ENCODE peak calls at places on chromosomes 13 and 19, in seven cellular contexts. Z is cardiac muscle cell, U is cardiac fibroblast, E is adipocyte, D is Kasumi-1, W is NCI-H460, M is amniotic stem cell. O is an unnamed sample.

GRCh38 chr13:113288880-113289279 is 8.2 kb upstream of the LAMP1 start:
- DNase-seq in Z (no peak), U (no peak), E (no peak), D (no peak), W (no peak), M (no peak), O (no peak)

GRCh38 chr13:111120913-111121312 is 5.8 kb downstream of the ARHGEF7 start:
- DNase-seq in Z (no peak), U (no peak), E (no peak), D (no peak), W (no peak), M (no peak), O (no peak)

GRCh38 chr19:38664503-38665211 is 17.2 kb downstream of the ACTN4 start:
- DNase-seq in Z (peak), U (no peak), E (no peak), D (peak), W (no peak), M (no peak), O (no peak)

GRCh38 chr19:9797871-9798270 is 21.0 kb downstream of the FBXL12 start:
- DNase-seq in Z (no peak), U (peak), E (no peak), D (no peak), W (no peak), M (no peak), O (no peak)

GRCh38 chr13:51643882-51644281 is 59.6 kb downstream of the WDFY2 start:
- DNase-seq in Z (no peak), U (peak), E (peak), D (peak), W (peak), M (peak), O (peak)

GRCh38 chr19:35557539-35558399 is 5.7 kb downstream of the ATP4A start:
- DNase-seq in Z (peak), U (peak), E (peak), D (no peak), W (no peak), M (no peak), O (no peak)

GRCh38 chr13:73657821-73658540 is 476.2 kb downstream of the KLF12 start:
- DNase-seq in Z (no peak), U (peak), E (peak), D (no peak), W (no peak), M (no peak), O (peak)

GRCh38 chr13:110593430-110594130 is 21.8 kb upstream of the NAXD start:
- DNase-seq in Z (peak), U (peak), E (peak), D (peak), W (peak), M (no peak), O (peak)

GRCh38 chr19:15331419-15332310 is 674 bp downstream of the BRD4 start:
- DNase-seq in Z (peak), U (peak), E (peak), D (peak), W (peak), M (no peak), O (peak)

GRCh38 chr19:6417713-6418561 is 6.7 kb downstream of the KHSRP start:
- DNase-seq in Z (no peak), U (peak), E (peak), D (no peak), W (peak), M (no peak), O (peak)

GRCh38 chr13:97224544-97225324 is 2.6 kb downstream of the MBNL2 start:
- DNase-seq in Z (no peak), U (peak), E (peak), D (no peak), W (no peak), M (no peak), O (peak)

GRCh38 chr19:54282706-54283105 is 1.8 kb upstream of the LILRB2 start:
- DNase-seq in Z (no peak), U (no peak), E (no peak), D (peak), W (no peak), M (no peak), O (no peak)

GRCh38 chr13:95624020-95624419 is 20.5 kb downstream of the DZIP1 start:
- DNase-seq in Z (peak), U (peak), E (peak), D (peak), W (peak), M (no peak), O (peak)

GRCh38 chr19:38730731-38731589 is 13.3 kb downstream of the CAPN12 start:
- DNase-seq in Z (no peak), U (no peak), E (no peak), D (no peak), W (no peak), M (no peak), O (no peak)

GRCh38 chr19:49684251-49684982 is 5.0 kb upstream of the ADM5 start:
- DNase-seq in Z (peak), U (no peak), E (peak), D (peak), W (no peak), M (no peak), O (no peak)

GRCh38 chr19:5407356-5407755 is 47.9 kb upstream of the ZNRF4 start:
- DNase-seq in Z (no peak), U (peak), E (no peak), D (no peak), W (peak), M (no peak), O (peak)

GRCh38 chr13:98575009-98575866 is 1.7 kb downstream of the STK24 start:
- DNase-seq in Z (no peak), U (peak), E (peak), D (no peak), W (no peak), M (no peak), O (peak)

GRCh38 chr19:55158848-55159793 is 1.6 kb upstream of the TNNI3 start:
- DNase-seq in Z (peak), U (peak), E (no peak), D (no peak), W (no peak), M (no peak), O (peak)

GRCh38 chr13:49436890-49437289 is 7.0 kb downstream of the CAB39L start:
- DNase-seq in Z (peak), U (peak), E (peak), D (peak), W (peak), M (peak), O (peak)

O was measured in MCF 10A.